ENCODE peak calls at places on chromosomes 5 and 9, in ten cellular contexts. Q is activated T-cell treated with anti-CD3 and anti-CD28 coated beads for 48 hours, E is lung, R is NCI-H1417, F is anterior cingulate cortex, T is AG08396, A is HS-5, M is EL, H is RPMI7951, Z is skeletal muscle cell. Y is an unnamed sample.

GRCh38 chr9:94982211-94982610 is 255.7 kb downstream of the AOPEP start:
- DNase-seq in F (no peak), H (no peak), E (no peak), A (no peak), Z (no peak), T (no peak), M (no peak), Q (no peak), R (no peak), Y (no peak)

GRCh38 chr9:123465304-123465703 is 109.3 kb downstream of the CRB2 start:
- DNase-seq in M (no peak), E (no peak), Q (no peak), Z (no peak), H (no peak), T (no peak), R (peak), F (no peak), A (no peak), Y (no peak)

GRCh38 chr5:124979174-124979573 is 232.7 kb upstream of the ZNF608 start:
- DNase-seq in E (no peak), R (peak), F (no peak), Q (no peak), T (peak), A (no peak), Z (no peak), M (no peak), H (peak), Y (no peak)

GRCh38 chr9:133210609-133211008 is 1.6 kb upstream of the OBP2B start:
- DNase-seq in A (no peak), H (no peak), Q (no peak), M (no peak), T (no peak), E (no peak), R (no peak), Z (no peak), F (no peak), Y (no peak)

GRCh38 chr9:115494958-115495690 is 377.2 kb upstream of the TNC start:
- DNase-seq in A (no peak), Q (no peak), E (no peak), T (no peak), F (no peak), Z (no peak), R (peak), M (no peak), H (no peak), Y (no peak)

GRCh38 chr9:77180056-77180455 is 2.7 kb downstream of the VPS13A start:
- DNase-seq in M (no peak), F (no peak), A (no peak), T (no peak), Q (no peak), Z (no peak), E (no peak), H (no peak), R (no peak), Y (no peak)

GRCh38 chr9:15246688-15247087 is 60.3 kb downstream of the TTC39B start:
- DNase-seq in F (no peak), A (no peak), R (no peak), H (no peak), M (no peak), T (no peak), Z (no peak), E (no peak), Q (no peak), Y (no peak)

GRCh38 chr5:156556666-156557401 is 229.9 kb downstream of the SGCD start:
- DNase-seq in M (no peak), A (no peak), Z (no peak), E (no peak), Q (no peak), H (no peak), R (peak), F (no peak), T (no peak), Y (no peak)

GRCh38 chr5:137206030-137206715 is 293.0 kb downstream of the SPOCK1 start:
- DNase-seq in A (no peak), E (peak), F (no peak), R (peak), H (peak), M (peak), T (no peak), Q (no peak), Z (peak), Y (peak)

GRCh38 chr5:132387649-132388117 is 18.2 kb downstream of the SLC22A5 start:
- DNase-seq in T (peak), A (peak), Q (no peak), M (peak), Z (peak), E (peak), R (no peak), H (peak), F (no peak), Y (peak)

Y was measured in SJSA1.